ENCODE peak calls at places on chromosomes 3 and 15, in four cellular contexts. One of them, this sample, is unnamed.

GRCh38 chr3:157488144-157488543 is 15.1 kb downstream of the VEPH1 start:
- DNase-seq in neural progenitor cell: no peak
- DNase-seq in right lobe of liver: no peak
- DNase-seq in uterus: no peak
- DNase-seq in this sample: no peak

GRCh38 chr3:66261318-66261717 is 40.5 kb downstream of the SLC25A26 start:
- DNase-seq in neural progenitor cell: no peak
- DNase-seq in right lobe of liver: no peak
- DNase-seq in uterus: no peak
- DNase-seq in this sample: no peak

GRCh38 chr3:103195201-103195600 is 760.4 kb downstream of the ZPLD1 start:
- DNase-seq in neural progenitor cell: no peak
- DNase-seq in right lobe of liver: no peak
- DNase-seq in uterus: no peak
- DNase-seq in this sample: no peak

GRCh38 chr3:175288616-175289015 is 429.5 kb downstream of the NAALADL2 start:
- DNase-seq in neural progenitor cell: no peak
- DNase-seq in right lobe of liver: no peak
- DNase-seq in uterus: no peak
- DNase-seq in this sample: no peak

GRCh38 chr3:170811515-170811914 is 58.5 kb downstream of the RPL22L1 start:
- DNase-seq in neural progenitor cell: no peak
- DNase-seq in right lobe of liver: no peak
- DNase-seq in uterus: peak; percentile 49
- DNase-seq in this sample: no peak

GRCh38 chr15:69071265-69071664 is 56.8 kb downstream of the NOX5 start:
- DNase-seq in neural progenitor cell: no peak
- DNase-seq in right lobe of liver: no peak
- DNase-seq in uterus: no peak
- DNase-seq in this sample: no peak

GRCh38 chr3:64244011-64244942 is 19.0 kb upstream of the PRICKLE2 start:
- DNase-seq in neural progenitor cell: no peak
- DNase-seq in right lobe of liver: no peak
- DNase-seq in uterus: no peak
- DNase-seq in this sample: peak; percentile 13

GRCh38 chr3:143648708-143649107 is 199.6 kb downstream of the SLC9A9 start:
- DNase-seq in neural progenitor cell: peak; percentile 40
- DNase-seq in right lobe of liver: no peak
- DNase-seq in uterus: no peak
- DNase-seq in this sample: no peak

GRCh38 chr3:60497922-60498321 is 753.3 kb downstream of the FHIT start:
- DNase-seq in neural progenitor cell: no peak
- DNase-seq in right lobe of liver: no peak
- DNase-seq in uterus: no peak
- DNase-seq in this sample: no peak

GRCh38 chr3:149203758-149204157 is 17.9 kb downstream of the CP start:
- DNase-seq in neural progenitor cell: no peak
- DNase-seq in right lobe of liver: no peak
- DNase-seq in uterus: no peak
- DNase-seq in this sample: peak; percentile 32

GRCh38 chr15:31365032-31365654 is 38.5 kb downstream of the KLF13 start:
- DNase-seq in neural progenitor cell: no peak
- DNase-seq in right lobe of liver: no peak
- DNase-seq in uterus: no peak
- DNase-seq in this sample: no peak

GRCh38 chr15:75672646-75673425 is 25.1 kb downstream of the SNX33 start:
- DNase-seq in neural progenitor cell: peak; percentile 56
- DNase-seq in right lobe of liver: no peak
- DNase-seq in uterus: no peak
- DNase-seq in this sample: no peak

GRCh38 chr15:52291204-52291603 is 4.4 kb downstream of the MYO5C start:
- DNase-seq in neural progenitor cell: no peak
- DNase-seq in right lobe of liver: no peak
- DNase-seq in uterus: no peak
- DNase-seq in this sample: no peak

GRCh38 chr15:65829150-65829764 is 37.2 kb upstream of the DENND4A start:
- DNase-seq in neural progenitor cell: peak; percentile 16
- DNase-seq in right lobe of liver: no peak
- DNase-seq in uterus: no peak
- DNase-seq in this sample: no peak

GRCh38 chr3:146189519-146190173 is 28.7 kb upstream of the PLOD2 start:
- DNase-seq in neural progenitor cell: peak; percentile 71
- DNase-seq in right lobe of liver: no peak
- DNase-seq in uterus: peak; percentile 25
- DNase-seq in this sample: no peak

GRCh38 chr15:33699691-33700447 is 268.4 kb upstream of the CHRM5 start:
- DNase-seq in neural progenitor cell: peak; percentile 34
- DNase-seq in right lobe of liver: no peak
- DNase-seq in uterus: no peak
- DNase-seq in this sample: no peak

GRCh38 chr3:71681224-71681668 is 44.0 kb downstream of the EIF4E3 start:
- DNase-seq in neural progenitor cell: peak; percentile 71
- DNase-seq in right lobe of liver: no peak
- DNase-seq in uterus: peak; percentile 59
- DNase-seq in this sample: no peak

GRCh38 chr15:88909956-88910831 is 3.0 kb downstream of the MFGE8 start:
- DNase-seq in neural progenitor cell: no peak
- DNase-seq in right lobe of liver: no peak
- DNase-seq in uterus: no peak
- DNase-seq in this sample: no peak

GRCh38 chr3:124217542-124217941 is 225.6 kb upstream of the ROPN1 start:
- DNase-seq in neural progenitor cell: peak; percentile 87
- DNase-seq in right lobe of liver: peak; percentile 78
- DNase-seq in uterus: peak; percentile 36
- DNase-seq in this sample: peak; percentile 12

GRCh38 chr3:153439780-153440179 is 277.8 kb downstream of the RAP2B start:
- DNase-seq in neural progenitor cell: no peak
- DNase-seq in right lobe of liver: no peak
- DNase-seq in uterus: no peak
- DNase-seq in this sample: no peak
- TF ChIP-seq CTCF in neural progenitor cell: no peak
- TF ChIP-seq CTCF in right lobe of liver: peak; percentile 20
- TF ChIP-seq CTCF in uterus: no peak
- TF ChIP-seq CTCF in this sample: no peak

GRCh38 chr3:173622156-173622555 is 224.6 kb downstream of the NLGN1 start:
- DNase-seq in neural progenitor cell: no peak
- DNase-seq in right lobe of liver: no peak
- DNase-seq in uterus: no peak
- DNase-seq in this sample: no peak
- H3K4me3 ChIP-seq in neural progenitor cell: no peak overlapping the region
- H3K4me3 ChIP-seq in right lobe of liver: no peak overlapping the region
- H3K4me3 ChIP-seq in uterus: no peak overlapping the region
- H3K4me3 ChIP-seq in this sample: no peak overlapping the region

GRCh38 chr15:48440084-48440483 is 108.9 kb downstream of the DUT start:
- DNase-seq in neural progenitor cell: peak; percentile 68
- DNase-seq in right lobe of liver: no peak
- DNase-seq in uterus: peak; percentile 31
- DNase-seq in this sample: no peak

GRCh38 chr15:48435356-48435755 is 104.1 kb downstream of the DUT start:
- DNase-seq in neural progenitor cell: no peak
- DNase-seq in right lobe of liver: no peak
- DNase-seq in uterus: no peak
- DNase-seq in this sample: no peak

GRCh38 chr15:48432688-48433087 is 101.5 kb downstream of the DUT start:
- DNase-seq in neural progenitor cell: no peak
- DNase-seq in right lobe of liver: no peak
- DNase-seq in uterus: no peak
- DNase-seq in this sample: no peak

GRCh38 chr15:48433226-48433886 is 102.1 kb downstream of the DUT start:
- DNase-seq in neural progenitor cell: no peak
- DNase-seq in right lobe of liver: no peak
- DNase-seq in uterus: no peak
- DNase-seq in this sample: no peak

GRCh38 chr15:48437178-48437577 is 105.9 kb downstream of the DUT start:
- DNase-seq in neural progenitor cell: no peak
- DNase-seq in right lobe of liver: no peak
- DNase-seq in uterus: no peak
- DNase-seq in this sample: no peak
- H3K36me3 ChIP-seq in neural progenitor cell: peaks cover 10% of the 10 kb centered on the region
- H3K36me3 ChIP-seq in right lobe of liver: no peaks in the 10 kb centered on the region
- H3K36me3 ChIP-seq in uterus: no peaks in the 10 kb centered on the region
- H3K36me3 ChIP-seq in this sample: peaks cover 3% of the 10 kb centered on the region

DNA sequence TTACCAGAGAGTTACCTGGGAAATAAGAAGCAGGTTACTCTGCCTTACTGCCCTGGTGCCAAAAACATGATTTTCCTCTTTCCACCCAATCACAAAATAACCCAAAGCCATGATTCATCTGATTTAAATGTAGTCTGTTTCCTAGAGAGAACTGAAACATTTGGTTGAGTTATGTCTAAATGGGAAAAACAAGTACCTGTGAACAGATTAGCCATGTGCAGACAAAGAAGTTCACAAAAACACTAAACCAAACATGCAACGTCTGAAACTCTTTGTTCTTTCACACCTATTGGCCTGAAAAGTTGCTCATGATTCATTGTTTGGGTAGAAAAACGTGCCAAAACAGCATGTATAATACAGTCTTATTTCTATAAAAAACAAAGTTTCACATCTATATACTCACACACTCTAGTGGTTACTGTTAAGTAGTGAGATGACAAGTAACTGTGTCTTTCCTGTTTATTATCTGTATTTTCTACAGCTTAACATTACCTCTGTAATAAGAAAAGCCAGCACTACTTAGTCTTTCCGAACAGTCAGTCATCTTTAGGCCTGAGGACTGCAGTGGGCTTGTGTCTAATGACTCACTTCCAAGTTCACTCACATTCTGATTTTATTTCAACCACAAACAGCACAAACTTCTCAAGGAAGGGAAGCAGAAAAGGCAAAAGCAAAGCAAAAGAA is 30.1 kb downstream of the FAM174B start:
- DNase-seq in neural progenitor cell: no peak
- DNase-seq in right lobe of liver: no peak
- DNase-seq in uterus: no peak
- DNase-seq in this sample: peak; percentile 72
- TF ChIP-seq CTCF in neural progenitor cell: no peak
- TF ChIP-seq CTCF in right lobe of liver: no peak
- TF ChIP-seq CTCF in uterus: no peak
- TF ChIP-seq CTCF in this sample: no peak

DNA sequence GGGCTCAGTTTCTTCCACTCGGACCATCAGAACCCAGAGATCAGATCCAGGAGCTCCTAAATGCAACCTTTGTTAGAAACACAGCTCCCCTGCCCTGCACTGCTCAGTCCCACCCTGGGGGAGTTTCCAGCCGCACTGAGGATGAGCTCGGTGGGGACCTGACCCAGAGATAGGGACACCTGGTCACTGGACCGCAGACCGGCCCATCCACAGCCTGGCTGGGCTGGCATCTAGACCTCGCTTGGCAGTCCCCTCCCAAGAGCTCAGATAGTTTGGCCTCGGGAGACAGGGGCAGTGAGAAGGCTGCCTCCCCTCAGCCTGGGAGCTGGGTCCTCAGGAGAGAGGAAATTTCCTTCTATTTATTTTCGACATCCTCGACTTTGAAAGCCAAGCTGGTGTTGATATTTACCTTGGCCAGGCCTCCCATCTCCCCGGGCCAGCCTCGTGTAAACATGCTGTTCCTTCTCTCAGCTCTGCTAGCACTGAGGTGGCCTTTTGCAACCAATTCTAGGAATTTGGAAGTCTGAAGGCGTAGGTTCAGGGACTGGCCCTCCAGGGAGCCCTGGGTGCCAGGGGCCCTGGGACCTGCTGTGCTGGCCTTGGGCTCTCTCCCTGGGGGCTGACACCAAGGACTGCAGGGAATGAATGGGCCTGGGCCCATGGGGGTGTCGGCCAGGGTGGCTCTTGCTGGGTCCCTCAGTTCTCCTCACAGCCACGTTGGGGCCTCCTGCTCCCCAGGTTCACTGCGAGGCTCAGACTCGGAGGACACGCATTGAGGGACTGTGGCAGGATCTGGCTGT is 90.1 kb downstream of the VGLL4 start:
- DNase-seq in neural progenitor cell: no peak
- DNase-seq in right lobe of liver: no peak
- DNase-seq in uterus: no peak
- DNase-seq in this sample: no peak
- H3K4me3 ChIP-seq in neural progenitor cell: no peak overlapping the region
- H3K4me3 ChIP-seq in right lobe of liver: no peak overlapping the region
- H3K4me3 ChIP-seq in uterus: no peak overlapping the region
- H3K4me3 ChIP-seq in this sample: no peak overlapping the region

DNA sequence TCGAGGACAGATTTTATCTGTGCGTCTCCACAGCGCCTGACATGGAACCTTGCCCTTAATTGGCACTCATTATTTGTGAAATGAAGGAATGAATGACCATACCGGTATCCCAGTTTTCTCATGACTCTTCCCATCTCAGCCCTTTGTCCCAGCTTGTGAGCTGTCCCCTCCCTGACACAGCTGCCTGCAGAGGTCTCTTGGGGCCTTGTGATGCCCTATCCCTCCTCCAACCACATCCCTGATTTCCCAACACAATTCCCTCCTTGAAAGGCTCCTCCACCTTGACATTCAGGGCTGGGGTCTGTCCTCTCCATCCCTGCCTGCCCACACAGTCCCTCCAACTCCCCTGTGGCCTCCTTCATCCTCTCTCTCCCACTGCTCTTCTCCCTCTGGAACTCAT is 35.4 kb upstream of the FILIP1L start:
- DNase-seq in neural progenitor cell: no peak
- DNase-seq in right lobe of liver: no peak
- DNase-seq in uterus: no peak
- DNase-seq in this sample: no peak
- H3K36me3 ChIP-seq in neural progenitor cell: no peaks in the 10 kb centered on the region
- H3K36me3 ChIP-seq in right lobe of liver: no peaks in the 10 kb centered on the region
- H3K36me3 ChIP-seq in uterus: no peaks in the 10 kb centered on the region
- H3K36me3 ChIP-seq in this sample: no peaks in the 10 kb centered on the region